ENCODE peak calls at places on chromosome 21, in nine cellular contexts. One of them, this sample, is unnamed.

GRCh38 chr21:43936186-43936967 is 71.4 kb downstream of the AGPAT3 start:
- DNase-seq in fibroblast of lung: no peak
- DNase-seq in right atrium auricular region: no peak
- DNase-seq in ovary: no peak
- DNase-seq in pancreas: no peak
- DNase-seq in neuronal stem cell: no peak
- DNase-seq in uterus: no peak
- DNase-seq in substantia nigra: no peak
- DNase-seq in right lobe of liver: no peak
- DNase-seq in this sample: no peak

GRCh38 chr21:43817157-43818086 is 28.0 kb downstream of the RRP1 start:
- DNase-seq in pancreas: no peak
- DNase-seq in ovary: peak
- DNase-seq in fibroblast of lung: no peak
- DNase-seq in uterus: no peak
- DNase-seq in neuronal stem cell: no peak
- DNase-seq in substantia nigra: no peak
- DNase-seq in right lobe of liver: no peak
- DNase-seq in right atrium auricular region: no peak
- DNase-seq in this sample: no peak

GRCh38 chr21:26956216-26956615 is 10.7 kb downstream of the ADAMTS5 start:
- DNase-seq in uterus: no peak
- DNase-seq in pancreas: no peak
- DNase-seq in ovary: no peak
- DNase-seq in fibroblast of lung: no peak
- DNase-seq in substantia nigra: no peak
- DNase-seq in right lobe of liver: no peak
- DNase-seq in neuronal stem cell: no peak
- DNase-seq in right atrium auricular region: no peak
- DNase-seq in this sample: no peak

GRCh38 chr21:43923391-43923790 is 58.4 kb downstream of the AGPAT3 start:
- DNase-seq in uterus: no peak
- DNase-seq in neuronal stem cell: no peak
- DNase-seq in right atrium auricular region: no peak
- DNase-seq in fibroblast of lung: peak
- DNase-seq in substantia nigra: peak
- DNase-seq in right lobe of liver: peak
- DNase-seq in ovary: no peak
- DNase-seq in pancreas: no peak
- DNase-seq in this sample: peak

GRCh38 chr21:15514073-15514946 is 215.5 kb upstream of the USP25 start:
- DNase-seq in right lobe of liver: no peak
- DNase-seq in ovary: no peak
- DNase-seq in pancreas: no peak
- DNase-seq in neuronal stem cell: no peak
- DNase-seq in uterus: no peak
- DNase-seq in right atrium auricular region: no peak
- DNase-seq in substantia nigra: no peak
- DNase-seq in fibroblast of lung: no peak
- DNase-seq in this sample: no peak

GRCh38 chr21:16193758-16194606 is 464.2 kb downstream of the USP25 start:
- DNase-seq in pancreas: no peak
- DNase-seq in ovary: peak
- DNase-seq in fibroblast of lung: peak
- DNase-seq in right atrium auricular region: peak
- DNase-seq in neuronal stem cell: peak
- DNase-seq in uterus: peak
- DNase-seq in right lobe of liver: peak
- DNase-seq in substantia nigra: peak
- DNase-seq in this sample: peak

GRCh38 chr21:15001773-15002647 is 62.8 kb downstream of the NRIP1 start:
- DNase-seq in right atrium auricular region: no peak
- DNase-seq in neuronal stem cell: no peak
- DNase-seq in substantia nigra: no peak
- DNase-seq in fibroblast of lung: no peak
- DNase-seq in right lobe of liver: no peak
- DNase-seq in ovary: no peak
- DNase-seq in uterus: no peak
- DNase-seq in pancreas: no peak
- DNase-seq in this sample: no peak

GRCh38 chr21:25879203-25879602 is 144.4 kb downstream of the GABPA start:
- DNase-seq in pancreas: no peak
- DNase-seq in neuronal stem cell: no peak
- DNase-seq in ovary: no peak
- DNase-seq in substantia nigra: no peak
- DNase-seq in uterus: no peak
- DNase-seq in fibroblast of lung: no peak
- DNase-seq in right atrium auricular region: no peak
- DNase-seq in right lobe of liver: peak
- DNase-seq in this sample: no peak

DNA sequence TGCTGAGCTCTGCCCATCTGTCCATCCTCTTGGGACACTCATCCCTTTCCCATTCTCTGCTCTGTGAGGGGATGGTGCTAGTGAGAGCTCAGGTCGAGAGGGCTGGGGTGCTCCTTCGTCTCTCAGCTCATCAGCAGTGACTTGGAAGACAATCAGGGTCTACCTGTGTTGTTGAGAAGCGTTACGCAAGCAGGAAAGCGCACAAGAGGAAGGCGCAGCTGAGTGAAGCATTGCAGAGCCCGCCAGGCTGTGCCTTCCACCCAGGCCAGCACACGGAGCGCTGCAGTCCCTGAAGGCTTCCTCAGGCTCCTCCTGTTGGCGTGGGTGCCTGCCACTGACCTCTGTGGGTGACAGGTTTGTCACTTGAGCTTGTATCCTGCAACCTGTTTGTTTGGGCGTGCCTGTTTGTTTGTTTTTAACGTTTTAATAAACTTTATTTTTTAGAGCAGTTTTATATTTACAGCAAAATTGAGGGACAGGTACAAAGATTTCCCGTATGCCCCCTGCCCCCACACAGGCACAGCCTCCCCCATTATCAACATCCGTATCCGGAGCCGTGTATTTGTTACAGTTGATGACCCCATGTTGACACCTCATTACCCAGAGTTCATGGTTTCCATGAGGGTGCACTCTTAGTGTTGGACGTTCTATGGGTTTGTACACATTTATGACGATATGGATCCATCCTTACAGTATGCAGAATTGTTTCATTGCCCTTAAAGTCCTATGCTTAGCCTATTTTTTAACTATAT is 36.7 kb downstream of the ADARB1 start:
- DNase-seq in right atrium auricular region: no peak
- DNase-seq in ovary: no peak
- DNase-seq in neuronal stem cell: no peak
- DNase-seq in substantia nigra: no peak
- DNase-seq in right lobe of liver: no peak
- DNase-seq in pancreas: no peak
- DNase-seq in fibroblast of lung: no peak
- DNase-seq in uterus: no peak
- DNase-seq in this sample: no peak
- H3K27ac ChIP-seq in right atrium auricular region: peak
- H3K27ac ChIP-seq in ovary: no peak
- H3K27ac ChIP-seq in neuronal stem cell: no peak
- H3K27ac ChIP-seq in substantia nigra: no peak
- H3K27ac ChIP-seq in right lobe of liver: no peak
- H3K27ac ChIP-seq in pancreas: no peak
- H3K27ac ChIP-seq in fibroblast of lung: no peak
- H3K27ac ChIP-seq in uterus: no peak
- H3K27ac ChIP-seq in this sample: peak

GRCh38 chr21:36773995-36774394 is 75.1 kb downstream of the SIM2 start:
- DNase-seq in right lobe of liver: no peak
- DNase-seq in neuronal stem cell: no peak
- DNase-seq in uterus: no peak
- DNase-seq in fibroblast of lung: no peak
- DNase-seq in substantia nigra: no peak
- DNase-seq in ovary: no peak
- DNase-seq in pancreas: no peak
- DNase-seq in right atrium auricular region: no peak
- DNase-seq in this sample: no peak

GRCh38 chr21:36769051-36769867 is 70.3 kb downstream of the SIM2 start:
- DNase-seq in right lobe of liver: no peak
- DNase-seq in fibroblast of lung: peak
- DNase-seq in ovary: no peak
- DNase-seq in pancreas: no peak
- DNase-seq in uterus: no peak
- DNase-seq in neuronal stem cell: no peak
- DNase-seq in right atrium auricular region: no peak
- DNase-seq in substantia nigra: no peak
- DNase-seq in this sample: no peak

GRCh38 chr21:36768496-36768895 is 69.6 kb downstream of the SIM2 start:
- DNase-seq in neuronal stem cell: no peak
- DNase-seq in uterus: no peak
- DNase-seq in right lobe of liver: no peak
- DNase-seq in right atrium auricular region: no peak
- DNase-seq in substantia nigra: peak
- DNase-seq in fibroblast of lung: no peak
- DNase-seq in ovary: no peak
- DNase-seq in pancreas: no peak
- DNase-seq in this sample: no peak

GRCh38 chr21:36776981-36777617 is 78.2 kb downstream of the SIM2 start:
- DNase-seq in ovary: no peak
- DNase-seq in fibroblast of lung: no peak
- DNase-seq in right atrium auricular region: no peak
- DNase-seq in uterus: no peak
- DNase-seq in neuronal stem cell: no peak
- DNase-seq in right lobe of liver: peak
- DNase-seq in pancreas: no peak
- DNase-seq in substantia nigra: no peak
- DNase-seq in this sample: no peak

GRCh38 chr21:36773111-36773510 is 74.2 kb downstream of the SIM2 start:
- DNase-seq in substantia nigra: no peak
- DNase-seq in ovary: peak
- DNase-seq in pancreas: peak
- DNase-seq in neuronal stem cell: no peak
- DNase-seq in fibroblast of lung: peak
- DNase-seq in right lobe of liver: peak
- DNase-seq in right atrium auricular region: no peak
- DNase-seq in uterus: peak
- DNase-seq in this sample: peak
- H3K27ac ChIP-seq in substantia nigra: peak
- H3K27ac ChIP-seq in ovary: no peak
- H3K27ac ChIP-seq in pancreas: peak
- H3K27ac ChIP-seq in neuronal stem cell: no peak
- H3K27ac ChIP-seq in fibroblast of lung: no peak
- H3K27ac ChIP-seq in right lobe of liver: no peak
- H3K27ac ChIP-seq in right atrium auricular region: no peak
- H3K27ac ChIP-seq in uterus: no peak
- H3K27ac ChIP-seq in this sample: no peak

GRCh38 chr21:36487641-36488307 is 7.9 kb upstream of the CLDN14 start:
- DNase-seq in neuronal stem cell: no peak
- DNase-seq in ovary: no peak
- DNase-seq in fibroblast of lung: no peak
- DNase-seq in right atrium auricular region: no peak
- DNase-seq in substantia nigra: no peak
- DNase-seq in uterus: no peak
- DNase-seq in pancreas: peak
- DNase-seq in right lobe of liver: peak
- DNase-seq in this sample: no peak

GRCh38 chr21:36486246-36486645 is 6.3 kb upstream of the CLDN14 start:
- DNase-seq in right lobe of liver: no peak
- DNase-seq in substantia nigra: no peak
- DNase-seq in neuronal stem cell: no peak
- DNase-seq in uterus: no peak
- DNase-seq in ovary: no peak
- DNase-seq in fibroblast of lung: no peak
- DNase-seq in right atrium auricular region: no peak
- DNase-seq in pancreas: no peak
- DNase-seq in this sample: no peak

GRCh38 chr21:36489103-36489785 is 9.3 kb upstream of the CLDN14 start:
- DNase-seq in substantia nigra: no peak
- DNase-seq in right atrium auricular region: no peak
- DNase-seq in ovary: no peak
- DNase-seq in uterus: no peak
- DNase-seq in pancreas: no peak
- DNase-seq in fibroblast of lung: no peak
- DNase-seq in neuronal stem cell: no peak
- DNase-seq in right lobe of liver: no peak
- DNase-seq in this sample: no peak

GRCh38 chr21:36494557-36494956 is 14.6 kb upstream of the CLDN14 start:
- DNase-seq in substantia nigra: no peak
- DNase-seq in fibroblast of lung: no peak
- DNase-seq in pancreas: no peak
- DNase-seq in uterus: no peak
- DNase-seq in neuronal stem cell: no peak
- DNase-seq in right atrium auricular region: no peak
- DNase-seq in right lobe of liver: no peak
- DNase-seq in ovary: no peak
- DNase-seq in this sample: no peak

GRCh38 chr21:36491191-36491916 is 11.4 kb upstream of the CLDN14 start:
- DNase-seq in right lobe of liver: no peak
- DNase-seq in uterus: no peak
- DNase-seq in substantia nigra: no peak
- DNase-seq in right atrium auricular region: no peak
- DNase-seq in pancreas: no peak
- DNase-seq in neuronal stem cell: peak
- DNase-seq in fibroblast of lung: no peak
- DNase-seq in ovary: no peak
- DNase-seq in this sample: no peak
- H3K27ac ChIP-seq in right lobe of liver: no peak
- H3K27ac ChIP-seq in uterus: no peak
- H3K27ac ChIP-seq in substantia nigra: no peak
- H3K27ac ChIP-seq in right atrium auricular region: no peak
- H3K27ac ChIP-seq in pancreas: no peak
- H3K27ac ChIP-seq in neuronal stem cell: no peak
- H3K27ac ChIP-seq in fibroblast of lung: no peak
- H3K27ac ChIP-seq in ovary: no peak
- H3K27ac ChIP-seq in this sample: no peak

GRCh38 chr21:34999397-34999941 is 49.6 kb downstream of the RUNX1 start:
- DNase-seq in uterus: peak
- DNase-seq in right lobe of liver: no peak
- DNase-seq in fibroblast of lung: peak
- DNase-seq in substantia nigra: no peak
- DNase-seq in pancreas: no peak
- DNase-seq in neuronal stem cell: no peak
- DNase-seq in right atrium auricular region: no peak
- DNase-seq in ovary: no peak
- DNase-seq in this sample: no peak

GRCh38 chr21:34996304-34997081 is 52.6 kb downstream of the RUNX1 start:
- DNase-seq in fibroblast of lung: peak
- DNase-seq in ovary: no peak
- DNase-seq in pancreas: no peak
- DNase-seq in substantia nigra: no peak
- DNase-seq in uterus: peak
- DNase-seq in right atrium auricular region: peak
- DNase-seq in neuronal stem cell: no peak
- DNase-seq in right lobe of liver: no peak
- DNase-seq in this sample: no peak

GRCh38 chr21:34995979-34996303 is 53.2 kb downstream of the RUNX1 start:
- DNase-seq in right atrium auricular region: no peak
- DNase-seq in ovary: no peak
- DNase-seq in pancreas: no peak
- DNase-seq in substantia nigra: no peak
- DNase-seq in uterus: no peak
- DNase-seq in right lobe of liver: no peak
- DNase-seq in fibroblast of lung: no peak
- DNase-seq in neuronal stem cell: no peak
- DNase-seq in this sample: no peak

GRCh38 chr21:34994646-34995631 is 54.2 kb downstream of the RUNX1 start:
- DNase-seq in right atrium auricular region: no peak
- DNase-seq in ovary: no peak
- DNase-seq in neuronal stem cell: no peak
- DNase-seq in substantia nigra: no peak
- DNase-seq in pancreas: no peak
- DNase-seq in uterus: no peak
- DNase-seq in fibroblast of lung: no peak
- DNase-seq in right lobe of liver: no peak
- DNase-seq in this sample: no peak

GRCh38 chr21:34997295-34997694 is 51.8 kb downstream of the RUNX1 start:
- DNase-seq in ovary: no peak
- DNase-seq in substantia nigra: no peak
- DNase-seq in right atrium auricular region: no peak
- DNase-seq in right lobe of liver: no peak
- DNase-seq in uterus: no peak
- DNase-seq in fibroblast of lung: no peak
- DNase-seq in pancreas: no peak
- DNase-seq in neuronal stem cell: no peak
- DNase-seq in this sample: no peak
- H3K27ac ChIP-seq in ovary: no peak
- H3K27ac ChIP-seq in substantia nigra: no peak
- H3K27ac ChIP-seq in right atrium auricular region: no peak
- H3K27ac ChIP-seq in right lobe of liver: no peak
- H3K27ac ChIP-seq in uterus: no peak
- H3K27ac ChIP-seq in fibroblast of lung: peak
- H3K27ac ChIP-seq in pancreas: no peak
- H3K27ac ChIP-seq in neuronal stem cell: no peak
- H3K27ac ChIP-seq in this sample: no peak

This sample was measured in heart right ventricle.